ENCODE peak calls at places on chromosome 5, in nine cellular contexts. U is LoVo; K is CD8-positive, alpha-beta memory T cell; P is esophagus squamous epithelium; H is stromal cell of bone marrow; E is caudate nucleus; Z is NCI-H2029; M is Kasumi-1; V is activated T-helper 9 cell treated with anti-CD3 and anti-CD28 coated beads, Interleukin-2, amount 50 U/mL, for 16 hours. C is an unnamed sample.
A peak's percentile ranks its signal among the peaks of the same experiment; 100 is the strongest.

GRCh38 chr5:149485655-149486615 is 65.3 kb downstream of the CSNK1A1 start:
- DNase-seq in P (no peak), M (no peak), H (peak; percentile 99), V (no peak), K (no peak), Z (peak; percentile 93), E (no peak), U (peak; percentile 89), C (no peak)

GRCh38 chr5:141618030-141618803 is 583 bp downstream of the DIAPH1 start:
- DNase-seq in M (peak; percentile 52), Z (peak; percentile 83), H (no peak), P (no peak), K (peak; percentile 65), V (peak; percentile 37), U (peak; percentile 80), E (no peak), C (peak; percentile 33)

GRCh38 chr5:90590-91547 is 1.1 kb upstream of the PLEKHG4B start:
- DNase-seq in P (no peak), H (no peak), U (peak; percentile 22), M (no peak), V (no peak), Z (no peak), K (no peak), E (no peak), C (no peak)

GRCh38 chr5:144273232-144274027 is 102.8 kb downstream of the KCTD16 start:
- DNase-seq in M (no peak), U (no peak), K (no peak), H (no peak), P (no peak), E (no peak), V (no peak), Z (no peak), C (no peak)

GRCh38 chr5:103881560-103881959 is 319.0 kb upstream of the NUDT12 start:
- DNase-seq in V (no peak), Z (no peak), E (no peak), P (no peak), M (no peak), U (no peak), H (no peak), K (no peak), C (no peak)

GRCh38 chr5:127447822-127448221 is 69.6 kb upstream of the PRRC1 start:
- DNase-seq in E (no peak), V (no peak), Z (no peak), U (no peak), P (no peak), H (peak; percentile 9), M (no peak), K (no peak), C (no peak)

GRCh38 chr5:6719417-6719816 is 6.2 kb downstream of the TENT4A start:
- DNase-seq in H (no peak), K (no peak), V (no peak), U (no peak), P (no peak), E (no peak), Z (no peak), M (no peak), C (no peak)

GRCh38 chr5:178683758-178684157 is 46.7 kb downstream of the ZNF354A start:
- DNase-seq in H (no peak), Z (no peak), M (no peak), V (no peak), E (no peak), U (no peak), K (no peak), P (no peak), C (no peak)

GRCh38 chr5:163889369-163889768 is 383.9 kb downstream of the MAT2B start:
- DNase-seq in H (peak; percentile 83), Z (no peak), M (no peak), V (no peak), E (no peak), P (no peak), K (no peak), U (no peak), C (no peak)

GRCh38 chr5:92470770-92471169 is 1087.7 kb upstream of the ARRDC3 start:
- DNase-seq in V (no peak), Z (no peak), K (no peak), E (no peak), P (no peak), H (no peak), M (no peak), U (no peak), C (no peak)

GRCh38 chr5:39780341-39780740 is 355.6 kb upstream of the DAB2 start:
- DNase-seq in H (peak; percentile 57), V (no peak), Z (no peak), P (no peak), E (no peak), K (no peak), M (no peak), U (no peak), C (no peak)

GRCh38 chr5:73603998-73604397 is 22.0 kb upstream of the ARHGEF28 start:
- DNase-seq in H (no peak), U (no peak), V (no peak), P (no peak), Z (no peak), K (no peak), M (no peak), E (no peak), C (no peak)

GRCh38 chr5:177546262-177546741 is 8.1 kb downstream of the FAM193B start:
- DNase-seq in M (peak; percentile 14), E (no peak), Z (no peak), P (no peak), V (no peak), H (peak; percentile 98), U (no peak), K (no peak), C (peak; percentile 60)

GRCh38 chr5:123786411-123786810 is 274.4 kb downstream of the CSNK1G3 start:
- DNase-seq in M (peak; percentile 89), U (no peak), Z (no peak), V (no peak), E (no peak), H (no peak), K (no peak), P (no peak), C (no peak)

GRCh38 chr5:11504794-11505193 is 399.5 kb downstream of the CTNND2 start:
- DNase-seq in E (no peak), H (no peak), U (no peak), P (no peak), M (no peak), V (no peak), Z (no peak), K (no peak), C (no peak)

GRCh38 chr5:79990598-79991507 is at the start of gene MTX3:
- DNase-seq in V (peak; percentile 81), M (no peak), U (peak; percentile 89), Z (peak; percentile 77), K (peak; percentile 85), E (peak; percentile 78), P (peak; percentile 49), H (peak; percentile 66), C (peak; percentile 83)

GRCh38 chr5:31492824-31493223 is 39.1 kb downstream of the DROSHA start:
- DNase-seq in V (no peak), K (no peak), M (no peak), Z (no peak), U (no peak), P (no peak), H (no peak), E (no peak), C (no peak)

GRCh38 chr5:3107118-3107517 is 355.6 kb upstream of the IRX2 start:
- DNase-seq in M (no peak), P (no peak), K (no peak), U (no peak), Z (no peak), H (no peak), V (no peak), E (no peak), C (no peak)

GRCh38 chr5:51484326-51484725 is 101.1 kb downstream of the ISL1 start:
- DNase-seq in M (no peak), K (no peak), V (no peak), E (no peak), Z (no peak), H (no peak), P (no peak), U (no peak), C (no peak)

GRCh38 chr5:139654875-139655491 is 6.8 kb downstream of the CXXC5 start:
- DNase-seq in V (no peak), K (no peak), P (no peak), M (no peak), U (no peak), Z (no peak), H (no peak), E (no peak), C (no peak)

GRCh38 chr5:36079200-36079761 is 12.6 kb upstream of the UGT3A2 start:
- DNase-seq in Z (peak; percentile 29), E (no peak), M (peak; percentile 80), H (peak; percentile 17), U (peak; percentile 68), V (no peak), K (peak; percentile 12), P (no peak), C (no peak)

GRCh38 chr5:170195876-170196275 is 36.9 kb upstream of the C5orf58 start:
- DNase-seq in P (no peak), E (no peak), H (no peak), Z (no peak), M (no peak), K (no peak), V (no peak), U (no peak), C (no peak)

GRCh38 chr5:36360311-36360710 is 58.6 kb upstream of the RANBP3L start:
- DNase-seq in Z (no peak), E (no peak), V (no peak), H (no peak), P (no peak), M (no peak), U (no peak), K (no peak), C (no peak)

GRCh38 chr5:135832263-135832555 is 2.3 kb upstream of the SLC25A48 start:
- DNase-seq in E (no peak), H (no peak), V (no peak), Z (no peak), M (no peak), U (no peak), K (no peak), P (no peak), C (no peak)

GRCh38 chr5:173464813-173465212 is 136.6 kb upstream of the STC2 start:
- DNase-seq in V (no peak), P (no peak), Z (no peak), H (no peak), U (no peak), K (no peak), E (no peak), M (no peak), C (no peak)

GRCh38 chr5:53820119-53820801 is 259.8 kb downstream of the NDUFS4 start:
- DNase-seq in Z (no peak), V (no peak), U (no peak), P (no peak), M (no peak), H (no peak), K (no peak), E (no peak), C (no peak)

GRCh38 chr5:113474100-113474700 is 14.1 kb downstream of the MCC start:
- DNase-seq in M (no peak), E (no peak), P (no peak), U (no peak), H (no peak), Z (no peak), K (no peak), V (no peak), C (no peak)

GRCh38 chr5:83721878-83722779 is 1.5 kb upstream of the HAPLN1 start:
- DNase-seq in E (peak; percentile 49), H (peak; percentile 64), V (no peak), M (peak; percentile 70), U (peak; percentile 20), P (no peak), Z (no peak), K (no peak), C (peak; percentile 32)

GRCh38 chr5:161403121-161403520 is 143.4 kb downstream of the GABRB2 start:
- DNase-seq in V (no peak), H (no peak), U (no peak), E (no peak), P (no peak), Z (no peak), M (no peak), K (no peak), C (no peak)

GRCh38 chr5:593511-593910 is 18.6 kb upstream of the CEP72 start:
- DNase-seq in K (no peak), H (no peak), U (no peak), E (no peak), P (no peak), M (no peak), V (no peak), Z (no peak), C (no peak)